ENCODE peak calls at places on chromosomes 1 and 21, in eight cellular contexts. H is epithelial cell of esophagus; F is anterior cingulate cortex; A is stimulated activated CD4-positive, alpha-beta T cell treated with anti-CD3 and anti-CD28 coated beads, Interleukin-2, amount 100 ng/mL, for 4 hours; Y is C1 segment of cervical spinal cord; W is PC-9; Q is stimulated activated effector memory CD8-positive, alpha-beta T cell treated with anti-CD3 and anti-CD28 coated beads, Interleukin-12 subunit alpha, Interleukin-12 subunit beta, amount 100 ng/mL, for 72 hours; Z is GM04504. K is an unnamed sample.

GRCh38 chr1:87972818-87973217 is 644.1 kb downstream of the LMO4 start:
- DNase-seq in H (no peak), F (no peak), A (no peak), Y (no peak), W (no peak), Q (no peak), Z (no peak), K (no peak)

GRCh38 chr1:9404117-9404516 is 111.4 kb downstream of the SPSB1 start:
- DNase-seq in H (no peak), F (no peak), A (no peak), Y (no peak), W (no peak), Q (no peak), Z (no peak), K (no peak)

GRCh38 chr1:174995121-174995520 is 4.6 kb upstream of the CACYBP start:
- DNase-seq in H (no peak), F (no peak), A (no peak), Y (no peak), W (no peak), Q (no peak), Z (no peak), K (no peak)

GRCh38 chr1:10762153-10762523 is 34.3 kb downstream of the CASZ1 start:
- DNase-seq in H (no peak), F (no peak), A (no peak), Y (no peak), W (no peak), Q (no peak), Z (no peak), K (no peak)

GRCh38 chr1:228935855-228936727 is 200.8 kb downstream of the RHOU start:
- DNase-seq in H (no peak), F (no peak), A (no peak), Y (no peak), W (no peak), Q (no peak), Z (no peak), K (no peak)

GRCh38 chr21:43331962-43332458 is 94.9 kb downstream of the SIK1 start:
- DNase-seq in H (peak), F (peak), A (no peak), Y (peak), W (no peak), Q (no peak), Z (no peak), K (peak)

GRCh38 chr1:205523261-205523890 is 18.9 kb downstream of the CDK18 start:
- DNase-seq in H (no peak), F (no peak), A (no peak), Y (no peak), W (no peak), Q (no peak), Z (no peak), K (no peak)

GRCh38 chr1:31058012-31058411 is 7.5 kb downstream of the PUM1 start:
- DNase-seq in H (no peak), F (no peak), A (no peak), Y (no peak), W (no peak), Q (no peak), Z (no peak), K (no peak)

GRCh38 chr1:222616535-222616934 is 1.4 kb upstream of the MIA3 start:
- DNase-seq in H (peak), F (no peak), A (no peak), Y (no peak), W (no peak), Q (no peak), Z (peak), K (no peak)

GRCh38 chr1:155049651-155050559 is 1.2 kb upstream of the ADAM15 start:
- DNase-seq in H (peak), F (no peak), A (no peak), Y (no peak), W (no peak), Q (no peak), Z (no peak), K (no peak)

GRCh38 chr21:30577766-30578165 is 12.4 kb downstream of the KRTAP22-2 start:
- DNase-seq in H (peak), F (no peak), A (no peak), Y (no peak), W (no peak), Q (no peak), Z (no peak), K (no peak)

K was measured in T1000.